ENCODE peak calls at places on chromosomes 11 and 22, in four cellular contexts. E is PC-9; Y is uterus; X is CD8-positive, alpha-beta memory T cell. U is an unnamed sample. For H3K4me1 and H3K36me3, the result is how much of the 10 kb centered on the place peaks cover.

GRCh38 chr22:26474687-26475086 is 8.9 kb downstream of the HPS4 start:
- DNase-seq in Y (no peak), X (no peak), E (no peak), U (no peak)

GRCh38 chr22:43567691-43568308 is 156.0 kb downstream of the MPPED1 start:
- DNase-seq in Y (no peak), X (no peak), E (no peak), U (no peak)

GRCh38 chr22:46815132-46815531 is 52.7 kb downstream of the TBC1D22A start:
- DNase-seq in X (no peak), E (no peak), Y (no peak), U (no peak)

GRCh38 chr11:128690746-128691091 is 3.2 kb upstream of the FLI1 start:
- DNase-seq in E (no peak), X (no peak), Y (no peak), U (no peak)

GRCh38 chr11:114738954-114739353 is 60.6 kb downstream of the NXPE2 start:
- DNase-seq in E (peak), Y (no peak), X (peak), U (no peak)

GRCh38 chr11:117924631-117925170 is 4.5 kb downstream of the TMPRSS13 start:
- DNase-seq in E (no peak), X (no peak), Y (no peak), U (no peak)

GRCh38 chr22:22681221-22681739 is 36.9 kb downstream of the GGTLC2 start:
- DNase-seq in X (no peak), Y (no peak), E (no peak), U (peak)

GRCh38 chr11:107708787-107709186 is 3.1 kb downstream of the SLN start:
- DNase-seq in Y (no peak), E (no peak), X (no peak), U (no peak)

GRCh38 chr11:58334708-58335107 is 24.2 kb downstream of the OR5B17 start:
- DNase-seq in Y (no peak), E (peak), X (no peak), U (peak)

GRCh38 chr11:74783241-74783871 is 34.7 kb downstream of the RNF169 start:
- DNase-seq in E (no peak), X (peak), Y (no peak), U (no peak)

GRCh38 chr11:121406291-121406690 is 45.8 kb upstream of the SORL1 start:
- DNase-seq in E (no peak), X (no peak), Y (no peak), U (no peak)

GRCh38 chr11:16603890-16604783 is 134.3 kb upstream of the C11orf58 start:
- DNase-seq in X (no peak), E (peak), Y (peak), U (peak)

GRCh38 chr11:86370922-86371614 is 3.6 kb upstream of the CCDC81 start:
- DNase-seq in E (peak), Y (no peak), X (no peak), U (no peak)

DNA sequence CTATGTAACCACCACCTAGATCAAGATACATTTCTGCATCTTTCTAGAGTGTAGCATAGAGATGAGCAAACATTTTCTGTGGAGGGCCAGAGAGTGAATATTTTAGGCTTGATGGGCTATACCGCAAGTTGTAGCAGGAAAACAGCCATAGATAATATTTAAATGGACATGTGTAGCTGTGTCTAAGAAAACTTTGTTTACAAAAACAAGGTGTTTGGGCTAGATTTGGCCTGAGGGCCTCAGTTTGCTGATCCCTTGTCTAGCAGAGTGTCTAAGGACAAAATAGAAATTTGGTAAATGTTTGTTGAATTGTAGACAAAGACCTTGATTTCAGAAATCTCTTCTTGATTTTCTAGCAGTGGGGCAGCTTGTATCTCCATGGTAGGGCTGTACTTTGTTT is 36.3 kb downstream of the STIM1 start:
- DNase-seq in Y (no peak), E (no peak), X (no peak), U (no peak)
- H3K4me1 ChIP-seq in Y (under half), E (under half), X (under half), U (under half)

GRCh38 chr11:113332638-113333329 is 18.4 kb downstream of the TTC12 start:
- DNase-seq in E (no peak), X (no peak), Y (no peak), U (no peak)
- H3K36me3 ChIP-seq in E (under half), X (under half), Y (under half), U (under half)

GRCh38 chr11:19683141-19683805 is 29.4 kb upstream of the NAV2 start:
- DNase-seq in E (no peak), Y (no peak), X (no peak), U (no peak)

GRCh38 chr11:19677380-19678080 is 35.1 kb upstream of the NAV2 start:
- DNase-seq in E (no peak), X (no peak), Y (no peak), U (no peak)

GRCh38 chr11:19683862-19684491 is 28.7 kb upstream of the NAV2 start:
- DNase-seq in E (no peak), X (no peak), Y (no peak), U (no peak)

GRCh38 chr11:19679952-19680823 is 32.4 kb upstream of the NAV2 start:
- DNase-seq in X (no peak), E (peak), Y (peak), U (peak)

DNA sequence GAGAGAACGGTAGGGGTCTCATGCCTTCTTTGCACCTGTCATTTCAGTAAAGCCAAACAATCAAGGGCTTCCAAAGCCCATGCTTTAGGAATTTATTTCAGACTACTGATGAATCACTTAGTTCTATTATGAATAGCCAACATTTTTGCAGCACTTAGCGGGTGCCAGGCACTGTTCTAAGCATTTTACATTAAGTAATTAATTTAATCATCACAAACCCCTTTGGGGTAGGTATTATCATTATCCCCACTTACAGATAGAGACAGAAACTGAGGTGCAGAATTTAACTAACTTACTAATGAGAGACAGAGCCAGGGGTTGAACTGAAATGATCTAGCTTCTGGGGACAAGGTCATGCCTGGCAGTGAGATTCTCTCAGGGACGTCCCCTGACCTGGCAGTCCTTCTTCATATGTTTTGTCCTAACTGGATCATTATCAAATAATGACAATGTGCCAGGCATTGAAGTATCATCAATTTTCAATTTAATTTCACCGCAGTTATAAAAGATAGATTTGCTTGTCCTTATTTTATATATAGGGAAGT is 31.7 kb upstream of the NAV2 start:
- DNase-seq in Y (no peak), X (no peak), E (no peak), U (peak)
- H3K4me1 ChIP-seq in Y (under half), X (under half), E (under half), U (under half)

GRCh38 chr11:102360681-102361080 is 13.7 kb downstream of the BIRC2 start:
- DNase-seq in X (peak), E (no peak), Y (no peak), U (no peak)

GRCh38 chr11:102357116-102357515 is 10.1 kb downstream of the BIRC2 start:
- DNase-seq in X (no peak), Y (no peak), E (no peak), U (no peak)

GRCh38 chr11:102364991-102365390 is 18.0 kb downstream of the BIRC2 start:
- DNase-seq in Y (no peak), E (no peak), X (no peak), U (no peak)

GRCh38 chr11:102359372-102359771 is 12.4 kb downstream of the BIRC2 start:
- DNase-seq in X (no peak), Y (no peak), E (no peak), U (no peak)

DNA sequence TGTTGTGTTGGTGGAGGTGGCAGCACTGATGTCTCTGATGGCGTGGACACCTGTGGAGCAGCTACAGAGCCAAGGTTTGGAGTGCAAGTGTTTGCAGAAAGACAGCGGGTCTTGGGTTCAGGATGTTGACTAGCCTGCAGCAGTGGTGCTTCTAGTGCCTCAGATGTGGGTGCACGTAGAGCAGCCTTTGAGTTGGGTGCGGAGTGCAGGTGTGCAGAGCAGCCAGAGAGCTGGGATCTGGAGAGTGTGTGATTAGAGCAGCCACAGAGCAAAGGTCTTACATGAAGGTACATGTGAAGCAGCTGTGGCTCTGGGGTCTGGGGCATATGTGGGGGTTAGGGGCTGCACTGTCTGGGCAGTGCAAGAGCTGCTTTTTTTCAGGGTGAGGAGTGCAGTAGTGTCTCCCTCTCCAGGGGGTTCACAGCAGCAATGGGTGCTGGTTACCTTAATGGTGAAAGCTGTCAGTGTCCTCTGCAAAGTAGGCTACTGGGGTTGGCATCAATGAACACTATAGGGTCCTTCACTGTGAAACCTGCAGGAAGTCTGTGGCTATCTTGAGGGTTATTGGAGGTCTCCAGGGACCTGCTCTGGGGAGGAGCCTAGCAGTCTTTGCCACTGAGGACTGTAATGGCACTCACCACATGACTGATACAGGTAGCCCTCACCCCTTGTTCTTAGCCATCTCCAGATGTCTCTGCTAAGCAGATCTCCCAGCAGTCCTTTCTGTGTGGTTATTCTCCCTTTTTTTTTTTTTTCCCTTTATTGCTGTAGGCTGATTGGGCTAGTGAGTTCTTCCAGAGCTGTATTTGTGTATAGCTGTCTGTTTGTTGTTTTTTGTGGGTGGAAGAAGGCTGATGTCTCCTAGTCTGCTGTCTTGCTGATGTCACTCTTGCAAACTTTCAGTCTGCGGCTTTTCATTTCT is 14.3 kb downstream of the BIRC2 start:
- DNase-seq in Y (no peak), E (no peak), X (peak), U (peak)
- H3K36me3 ChIP-seq in Y (under half), E (under half), X (under half), U (under half)

GRCh38 chr11:12089041-12089440 is 21.3 kb upstream of the MICAL2 start:
- DNase-seq in X (no peak), E (no peak), Y (no peak), U (no peak)

GRCh38 chr11:12090061-12090572 is 20.3 kb upstream of the MICAL2 start:
- DNase-seq in Y (no peak), E (peak), X (no peak), U (no peak)

GRCh38 chr11:12090761-12091261 is 19.6 kb upstream of the MICAL2 start:
- DNase-seq in Y (no peak), E (peak), X (no peak), U (no peak)

GRCh38 chr11:12088531-12088930 is 21.9 kb upstream of the MICAL2 start:
- DNase-seq in E (no peak), Y (no peak), X (no peak), U (no peak)

GRCh38 chr11:12089473-12089872 is 20.9 kb upstream of the MICAL2 start:
- DNase-seq in Y (no peak), E (no peak), X (no peak), U (no peak)
- H3K4me1 ChIP-seq in Y (under half), E (half or more), X (half or more), U (half or more)

DNA sequence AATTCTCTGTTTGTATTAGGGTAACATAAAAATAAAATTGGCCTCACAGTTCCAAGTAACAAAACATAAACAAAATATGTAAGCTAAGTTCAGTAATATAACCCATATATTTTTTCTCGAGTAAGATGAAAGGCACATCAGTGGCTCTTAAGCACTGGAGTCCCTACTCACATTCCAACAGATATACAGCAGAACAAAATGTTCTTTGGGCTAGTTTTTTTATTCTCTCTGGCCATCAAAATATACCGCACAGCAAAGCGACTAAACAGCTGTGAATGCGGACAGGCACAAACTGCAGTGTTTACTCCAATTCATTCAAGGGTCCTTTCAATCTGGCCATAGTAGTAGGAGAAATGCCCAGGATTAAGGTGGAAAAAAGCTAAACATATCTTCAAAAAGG is 4.6 kb downstream of the CDON start:
- DNase-seq in E (no peak), X (no peak), Y (no peak), U (no peak)
- H3K36me3 ChIP-seq in E (under half), X (under half), Y (under half), U (under half)

GRCh38 chr11:94750319-94751215 is 17.6 kb upstream of the AMOTL1 start:
- DNase-seq in E (no peak), X (no peak), Y (no peak), U (no peak)
- H3K4me1 ChIP-seq in E (half or more), X (under half), Y (under half), U (under half)

DNA sequence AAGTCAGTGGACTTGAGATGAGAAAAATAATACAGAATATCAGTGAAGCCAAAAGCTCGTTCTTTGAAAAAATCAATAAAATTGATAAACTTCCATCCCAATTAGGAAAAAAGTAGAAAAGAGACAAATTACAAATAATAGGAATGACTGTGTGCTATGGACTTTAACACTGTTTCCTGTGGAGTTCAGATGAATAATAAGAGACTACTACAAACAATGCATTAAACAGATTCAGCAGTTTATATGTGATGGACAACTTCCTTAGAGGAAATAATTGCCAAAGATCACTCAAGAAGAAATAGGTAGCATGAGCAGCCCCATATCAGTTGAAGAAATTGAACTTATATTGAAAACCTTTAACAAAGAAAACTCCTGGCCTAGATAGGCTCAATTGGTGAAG is 99.7 kb downstream of the PPP6R3 start:
- DNase-seq in X (no peak), E (no peak), Y (no peak), U (no peak)
- H3K36me3 ChIP-seq in X (under half), E (under half), Y (under half), U (half or more)

GRCh38 chr11:72239849-72240460 is 4.0 kb downstream of the PHOX2A start:
- DNase-seq in Y (peak), E (peak), X (no peak), U (no peak)
- H3K4me1 ChIP-seq in Y (under half), E (under half), X (under half), U (under half)

GRCh38 chr11:34151916-34152845 is 46.8 kb downstream of the NAT10 start:
- DNase-seq in Y (no peak), X (no peak), E (no peak), U (no peak)

GRCh38 chr11:34150494-34151151 is 45.2 kb downstream of the NAT10 start:
- DNase-seq in Y (no peak), X (no peak), E (no peak), U (no peak)

GRCh38 chr11:34149274-34149673 is 43.8 kb downstream of the NAT10 start:
- DNase-seq in Y (no peak), E (no peak), X (no peak), U (no peak)

GRCh38 chr11:34149786-34150185 is 44.4 kb downstream of the NAT10 start:
- DNase-seq in E (peak), Y (no peak), X (no peak), U (no peak)

DNA sequence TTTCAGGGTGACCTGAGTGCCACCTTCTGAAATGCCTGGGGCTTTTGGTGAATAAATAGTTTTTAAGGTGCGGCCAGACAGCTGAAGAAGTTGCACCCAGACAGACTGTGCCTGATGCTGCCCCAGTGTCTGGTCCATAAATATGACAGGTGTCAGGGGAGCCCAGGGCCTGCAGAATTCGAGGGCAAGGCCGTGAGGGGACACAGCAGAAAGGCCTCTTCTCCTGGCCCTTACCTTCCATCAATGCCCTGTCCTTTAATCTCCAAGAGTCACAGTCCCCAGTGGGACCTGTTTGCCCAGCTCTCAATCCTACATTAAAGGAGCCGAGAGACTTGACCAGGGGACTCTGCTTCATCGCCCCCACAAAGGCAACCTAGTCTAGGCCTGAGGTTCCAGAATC is 45.7 kb downstream of the NAT10 start:
- DNase-seq in E (no peak), X (no peak), Y (no peak), U (no peak)
- H3K36me3 ChIP-seq in E (under half), X (under half), Y (under half), U (under half)

U was measured in SJSA1.